ENCODE peak calls at places on chromosome 7, in six cellular contexts. P is H1, N is K562, K is endothelial cell of umbilical vein, A is WTC11, J is HepG2. S is an unnamed sample.

GRCh38 chr7:83468251-83468739 is 180.6 kb downstream of the SEMA3E start:
- DNase-seq in J (peak), P (no peak), N (peak), K (peak), A (peak), S (peak)

GRCh38 chr7:129864042-129864441 is 88.7 kb downstream of the UBE2H start:
- DNase-seq in N (no peak), K (peak), A (no peak), J (no peak), P (no peak), S (no peak)

GRCh38 chr7:39832519-39833085 is 117.5 kb upstream of the CDK13 start:
- DNase-seq in K (no peak), A (no peak), N (no peak), J (no peak), P (no peak), S (no peak)

GRCh38 chr7:156768698-156769472 is 124.1 kb downstream of the LMBR1 start:
- DNase-seq in A (no peak), P (no peak), J (no peak), K (no peak), N (no peak), S (no peak)

GRCh38 chr7:113629244-113629643 is 289.6 kb downstream of the PPP1R3A start:
- DNase-seq in N (no peak), P (no peak), A (no peak), J (no peak), K (no peak), S (no peak)

GRCh38 chr7:100157334-100158228 is 942 bp downstream of the TRAPPC14 start:
- DNase-seq in A (no peak), K (peak), N (peak), J (peak), P (no peak), S (peak)

GRCh38 chr7:144546795-144547194 is 143.3 kb upstream of the NOBOX start:
- DNase-seq in N (no peak), P (no peak), A (no peak), J (no peak), K (no peak), S (no peak)

GRCh38 chr7:137501561-137501960 is 158.0 kb upstream of the PTN start:
- DNase-seq in A (no peak), K (no peak), P (no peak), N (no peak), J (no peak), S (no peak)

GRCh38 chr7:104906546-104906945 is 107.5 kb upstream of the KMT2E start:
- DNase-seq in P (no peak), N (no peak), K (no peak), J (no peak), A (no peak), S (no peak)

GRCh38 chr7:151239837-151240459 is 7.7 kb downstream of the CHPF2 start:
- DNase-seq in J (no peak), K (no peak), A (no peak), N (no peak), P (no peak), S (no peak)

GRCh38 chr7:50397320-50397970 is 52.7 kb downstream of the FIGNL1 start:
- DNase-seq in J (no peak), P (no peak), N (no peak), A (no peak), K (no peak), S (no peak)

GRCh38 chr7:18958627-18959026 is 158.8 kb downstream of the TWIST1 start:
- DNase-seq in N (no peak), A (no peak), P (no peak), K (no peak), J (no peak), S (no peak)

GRCh38 chr7:94514140-94514889 is 4.7 kb downstream of the CASD1 start:
- DNase-seq in K (no peak), J (no peak), P (no peak), A (no peak), N (no peak), S (no peak)

GRCh38 chr7:143492799-143493568 is 15.3 kb downstream of the TAS2R41 start:
- DNase-seq in K (peak), N (no peak), A (no peak), J (no peak), P (no peak), S (no peak)

GRCh38 chr7:152674860-152675760 is 831 bp downstream of the XRCC2 start:
- DNase-seq in A (no peak), K (peak), P (no peak), J (peak), N (peak), S (peak)

GRCh38 chr7:92763636-92764423 is 72.5 kb downstream of the CDK6 start:
- DNase-seq in K (peak), J (peak), P (peak), A (peak), N (peak), S (peak)

GRCh38 chr7:79293655-79294142 is 159.8 kb downstream of the MAGI2 start:
- DNase-seq in K (no peak), A (no peak), N (no peak), J (peak), P (no peak), S (peak)

GRCh38 chr7:38107486-38107893 is 70.6 kb upstream of the STARD3NL start:
- DNase-seq in A (peak), P (peak), N (peak), J (peak), K (peak), S (peak)

GRCh38 chr7:101527844-101528667 is 101.0 kb downstream of the MYL10 start:
- DNase-seq in K (peak), A (no peak), P (no peak), J (no peak), N (no peak), S (no peak)

GRCh38 chr7:103347507-103348267 is at the start of gene PSMC2:
- DNase-seq in A (peak), P (peak), K (peak), J (peak), N (peak), S (peak)

GRCh38 chr7:128867842-128868623 is 5.4 kb downstream of the ATP6V1F start:
- DNase-seq in P (no peak), K (no peak), N (no peak), J (no peak), A (no peak), S (no peak)

GRCh38 chr7:37411444-37412034 is 37.1 kb downstream of the ELMO1 start:
- DNase-seq in N (no peak), A (no peak), K (no peak), J (no peak), P (no peak), S (no peak)

GRCh38 chr7:7103343-7104313 is 78.7 kb upstream of the C1GALT1 start:
- DNase-seq in J (peak), A (no peak), N (peak), P (no peak), K (peak), S (peak)

GRCh38 chr7:148856891-148857290 is 27.2 kb downstream of the EZH2 start:
- DNase-seq in K (no peak), A (no peak), P (no peak), J (no peak), N (no peak), S (no peak)
- TF ChIP-seq JUN in K (no peak), A (no peak), P (no peak), J (no peak), N (no peak), S (no peak)

DNA sequence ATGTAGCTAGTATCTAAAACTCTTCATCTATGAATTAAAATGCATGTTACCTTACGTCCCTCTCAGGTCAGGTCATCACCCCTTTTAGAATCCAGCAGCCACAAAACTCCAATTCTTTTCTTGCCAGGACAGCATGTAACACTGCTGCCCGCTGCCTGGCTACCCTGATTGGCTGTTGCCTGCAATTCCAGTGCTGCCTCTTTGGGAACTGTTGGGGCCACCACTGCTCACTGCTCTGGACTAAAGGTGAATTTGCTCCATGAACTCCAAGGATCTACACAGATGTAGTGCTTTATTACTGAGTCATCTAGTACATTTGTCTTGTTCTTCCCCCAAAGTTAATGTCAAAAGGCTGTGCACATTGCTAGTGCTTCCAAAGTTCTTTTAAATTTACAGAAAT is 40.4 kb downstream of the SCIN start:
- DNase-seq in P (no peak), N (no peak), J (no peak), A (no peak), K (no peak), S (no peak)
- TF ChIP-seq JUN in P (no peak), N (no peak), J (no peak), A (no peak), K (no peak), S (no peak)

DNA sequence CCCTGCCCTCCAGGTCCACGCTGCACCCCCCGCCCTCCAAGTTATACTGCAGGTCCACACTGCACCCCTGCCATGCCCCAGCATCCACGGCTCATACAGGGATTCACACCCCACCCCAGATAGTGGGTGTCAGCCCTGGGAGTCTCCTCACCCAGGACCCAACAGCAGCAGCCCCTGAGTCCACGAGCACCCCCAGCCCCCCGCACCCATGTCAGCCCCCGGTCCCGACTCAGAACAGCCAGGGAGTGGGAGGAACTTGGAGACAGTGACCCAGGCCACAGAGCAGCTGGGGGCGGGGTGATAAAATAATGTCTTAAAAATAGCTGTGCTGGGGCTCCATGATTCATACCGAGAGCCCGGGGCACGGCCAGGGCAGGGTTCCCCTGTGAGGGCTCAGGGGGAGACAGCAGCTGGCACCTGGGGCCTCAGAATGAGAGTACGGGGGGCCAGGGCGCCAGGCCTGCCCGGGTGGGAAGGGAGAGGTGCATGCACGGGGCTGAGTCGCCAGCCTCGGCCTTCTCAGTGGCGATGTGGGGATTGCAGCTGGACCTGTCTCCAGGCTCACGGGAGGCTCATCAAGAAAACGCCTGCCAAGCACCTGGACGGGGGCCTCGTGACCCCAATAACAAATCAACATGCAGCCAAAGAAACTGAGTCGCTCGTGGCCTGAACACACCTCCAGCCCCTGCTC is 29.8 kb downstream of the ADAP1 start:
- DNase-seq in N (no peak), K (no peak), A (peak), P (no peak), J (no peak), S (no peak)
- TF ChIP-seq JUN in N (no peak), K (no peak), A (no peak), P (no peak), J (no peak), S (no peak)

DNA sequence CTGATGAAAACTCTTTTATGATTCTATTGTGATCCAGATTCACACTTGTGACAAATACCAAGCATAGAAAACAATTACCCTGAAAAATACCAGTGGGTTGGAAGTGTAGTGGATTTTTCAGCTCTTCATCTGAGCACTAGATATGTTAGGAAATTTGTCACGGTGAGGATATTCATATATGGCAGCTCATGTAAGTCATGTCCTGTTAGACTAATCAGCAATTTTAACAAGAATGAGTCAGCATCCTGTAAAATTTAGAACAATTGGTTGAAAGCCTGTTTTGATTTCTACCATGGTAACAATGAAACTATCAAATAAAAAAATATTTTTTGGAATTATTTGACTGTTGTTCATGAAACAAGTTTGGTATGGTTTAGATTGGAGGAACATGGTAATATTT is 334.3 kb downstream of the CACNA2D1 start:
- DNase-seq in P (no peak), A (no peak), N (no peak), K (peak), J (no peak), S (peak)
- TF ChIP-seq JUN in P (no peak), A (no peak), N (no peak), K (peak), J (no peak), S (no peak)

GRCh38 chr7:123571684-123572083 is 14.1 kb upstream of the NDUFA5 start:
- DNase-seq in P (no peak), N (no peak), J (no peak), A (no peak), K (no peak), S (no peak)

GRCh38 chr7:123570390-123571182 is 13.0 kb upstream of the NDUFA5 start:
- DNase-seq in K (peak), P (no peak), N (peak), A (no peak), J (no peak), S (no peak)

GRCh38 chr7:123573371-123573770 is 15.8 kb upstream of the NDUFA5 start:
- DNase-seq in J (no peak), N (no peak), A (no peak), P (no peak), K (no peak), S (no peak)

GRCh38 chr7:123571187-123571586 is 13.6 kb upstream of the NDUFA5 start:
- DNase-seq in A (no peak), J (no peak), N (no peak), P (no peak), K (no peak), S (no peak)

DNA sequence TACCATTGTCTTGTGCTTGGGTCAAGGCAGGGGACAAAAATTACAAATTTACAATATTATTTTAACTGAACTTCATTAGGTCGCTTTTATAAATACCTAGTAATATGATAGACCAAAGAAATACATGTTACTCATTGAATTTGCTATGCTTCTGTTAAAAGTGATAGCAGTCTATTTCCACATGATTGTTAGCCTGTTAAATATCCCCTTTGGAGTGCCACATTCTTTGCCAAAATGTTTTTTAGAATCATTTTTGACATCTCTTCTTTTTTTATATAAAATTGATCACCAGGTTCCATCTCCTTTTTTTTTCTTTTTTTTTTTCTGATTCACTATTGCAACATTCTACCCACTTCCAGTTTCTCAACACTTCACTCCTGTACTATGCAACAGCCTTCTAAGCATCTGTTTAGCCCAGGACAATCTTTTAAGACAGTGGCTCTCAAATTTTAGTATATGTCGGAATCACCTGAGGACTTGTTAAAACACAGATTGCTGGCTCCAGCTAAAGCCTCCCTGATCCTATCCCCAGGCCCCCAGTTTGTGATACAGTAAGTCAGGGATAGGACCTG is 16.4 kb upstream of the NDUFA5 start:
- DNase-seq in K (no peak), A (no peak), J (no peak), P (no peak), N (no peak), S (no peak)
- TF ChIP-seq JUN in K (no peak), A (no peak), J (no peak), P (no peak), N (no peak), S (no peak)

GRCh38 chr7:45978010-45978681 is 57.1 kb upstream of the IGFBP3 start:
- DNase-seq in N (peak), P (no peak), K (peak), A (no peak), J (peak), S (peak)
- TF ChIP-seq JUN in N (no peak), P (peak), K (peak), A (no peak), J (no peak), S (peak)

GRCh38 chr7:70893422-70893821 is 238.5 kb upstream of the GALNT17 start:
- DNase-seq in P (no peak), A (no peak), K (no peak), J (no peak), N (peak), S (no peak)
- TF ChIP-seq JUN in P (no peak), A (no peak), K (no peak), J (no peak), N (no peak), S (no peak)

GRCh38 chr7:127516320-127516719 is 69.1 kb downstream of the GCC1 start:
- DNase-seq in J (no peak), A (no peak), K (no peak), P (no peak), N (peak), S (no peak)
- TF ChIP-seq JUN in J (no peak), A (no peak), K (no peak), P (no peak), N (no peak), S (no peak)

GRCh38 chr7:44847509-44847919 is 373 bp downstream of the H2AZ2 start:
- DNase-seq in J (peak), K (peak), P (no peak), A (peak), N (peak), S (peak)

GRCh38 chr7:44845476-44845875 is 2.4 kb downstream of the H2AZ2 start:
- DNase-seq in K (no peak), P (no peak), N (no peak), J (no peak), A (no peak), S (no peak)

GRCh38 chr7:44849277-44850210 is 1.7 kb upstream of the H2AZ2 start:
- DNase-seq in A (no peak), J (no peak), N (peak), P (no peak), K (no peak), S (no peak)

GRCh38 chr7:44847920-44848634 is at the start of gene H2AZ2:
- DNase-seq in A (peak), K (peak), J (peak), N (peak), P (peak), S (peak)

DNA sequence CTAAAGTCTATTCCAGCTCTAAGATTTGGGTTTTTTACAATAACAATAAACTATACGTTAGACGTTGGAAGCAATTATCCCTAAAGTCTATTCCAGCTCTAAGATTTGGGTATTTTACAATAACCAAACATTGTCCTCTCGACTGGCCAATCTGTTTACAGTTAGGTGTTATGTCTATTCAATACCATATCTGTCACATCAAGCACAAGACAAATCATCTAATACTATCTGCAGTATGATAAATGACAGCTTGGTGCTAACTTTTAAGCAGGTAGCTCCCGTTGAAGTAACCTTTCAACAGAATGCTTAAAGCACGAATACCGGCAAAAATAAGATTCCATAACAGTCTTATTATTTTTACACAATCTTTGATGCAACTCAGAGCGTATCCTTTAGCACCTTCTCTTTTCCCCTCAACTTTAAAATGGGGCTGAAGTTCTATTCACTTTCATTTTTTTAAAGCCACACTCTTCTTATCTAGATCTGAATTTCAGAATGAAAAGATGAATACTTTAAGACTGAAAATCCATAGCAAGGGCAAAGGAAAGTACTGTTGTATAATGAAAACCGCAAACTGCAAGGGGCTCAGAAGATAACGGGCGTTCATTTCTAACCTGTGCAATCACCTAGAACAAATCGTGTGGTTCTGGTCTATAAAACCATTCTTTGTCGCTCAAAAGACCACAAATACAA is 925 bp downstream of the H2AZ2 start:
- DNase-seq in A (no peak), J (no peak), K (peak), N (no peak), P (no peak), S (no peak)
- TF ChIP-seq JUN in A (no peak), J (no peak), K (no peak), N (no peak), P (no peak), S (no peak)

GRCh38 chr7:52634996-52635395 is 400.4 kb upstream of the POM121L12 start:
- DNase-seq in P (no peak), A (no peak), K (no peak), N (no peak), J (no peak), S (no peak)
- TF ChIP-seq JUN in P (no peak), A (no peak), K (no peak), N (no peak), J (no peak), S (no peak)